ENCODE peak calls at places on chromosomes 7 and 10, in five cellular contexts. Q, H, P, G and U are unnamed samples.
A peak's percentile ranks its signal among the peaks of the same experiment; 100 is the strongest.

GRCh38 chr10:24556746-24557742 is 166.6 kb downstream of the ARHGAP21 start:
- DNase-seq in Q (peak; percentile 68), H (peak; percentile 47), P (peak; percentile 73), G (peak; percentile 6), U (peak; percentile 41)

GRCh38 chr7:21086688-21087087 is 300.0 kb upstream of the SP8 start:
- DNase-seq in Q (no peak), H (peak; percentile 93), P (no peak), G (no peak), U (peak; percentile 92)

GRCh38 chr7:25913574-25914224 is 238.3 kb upstream of the NFE2L3 start:
- DNase-seq in Q (no peak), H (no peak), P (no peak), G (no peak), U (peak; percentile 81)

GRCh38 chr10:52759154-52759553 is 13.4 kb downstream of the MBL2 start:
- DNase-seq in Q (no peak), H (no peak), P (no peak), G (no peak), U (no peak)

GRCh38 chr10:85967594-85967993 is 399.0 kb downstream of the GRID1 start:
- DNase-seq in Q (no peak), H (no peak), P (no peak), G (no peak), U (no peak)

GRCh38 chr10:75653761-75654160 is 222.3 kb downstream of the LRMDA start:
- DNase-seq in Q (no peak), H (peak; percentile 56), P (no peak), G (no peak), U (no peak)

GRCh38 chr7:415646-416525 is 103.8 kb downstream of the PDGFA start:
- DNase-seq in Q (peak; percentile 23), H (no peak), P (no peak), G (no peak), U (no peak)

GRCh38 chr10:118002581-118002980 is 44.2 kb downstream of the RAB11FIP2 start:
- DNase-seq in Q (no peak), H (no peak), P (peak; percentile 69), G (no peak), U (peak; percentile 28)

GRCh38 chr10:109784236-109784635 is 139.1 kb downstream of the XPNPEP1 start:
- DNase-seq in Q (no peak), H (no peak), P (no peak), G (no peak), U (no peak)

GRCh38 chr7:5439572-5440496 is 16.2 kb upstream of the TNRC18 start:
- DNase-seq in Q (peak; percentile 67), H (no peak), P (no peak), G (no peak), U (no peak)

GRCh38 chr10:124106241-124106905 is 13.0 kb upstream of the CHST15 start:
- DNase-seq in Q (no peak), H (peak; percentile 90), P (peak; percentile 64), G (no peak), U (no peak)

GRCh38 chr7:83859827-83860226 is 210.9 kb upstream of the SEMA3E start:
- DNase-seq in Q (no peak), H (no peak), P (no peak), G (no peak), U (no peak)

GRCh38 chr7:32587431-32587948 is 92.2 kb downstream of the AVL9 start:
- DNase-seq in Q (peak; percentile 52), H (no peak), P (peak; percentile 47), G (no peak), U (no peak)

GRCh38 chr10:86440874-86441838 is 74.6 kb upstream of the GRID1 start:
- DNase-seq in Q (no peak), H (no peak), P (no peak), G (no peak), U (no peak)

GRCh38 chr7:129923709-129924108 is 29.1 kb downstream of the UBE2H start:
- DNase-seq in Q (no peak), H (no peak), P (peak; percentile 55), G (no peak), U (no peak)

GRCh38 chr7:381211-382117 is 91.5 kb downstream of the FOXL3 start:
- DNase-seq in Q (no peak), H (no peak), P (no peak), G (no peak), U (no peak)

GRCh38 chr10:50592961-50593418 is 30.8 kb downstream of the SGMS1 start:
- DNase-seq in Q (no peak), H (no peak), P (no peak), G (no peak), U (no peak)